ENCODE peak calls at places on chromosome 10, in four cellular contexts. F is A549, L is H1, G is IMR-90. A is an unnamed sample.
A peak's percentile ranks its signal among the peaks of the same experiment; 100 is the strongest.

GRCh38 chr10:58666024-58666423 is 153.4 kb downstream of the BICC1 start:
- DNase-seq in F (no peak), G (no peak), L (no peak), A (peak; percentile 71)

GRCh38 chr10:125568156-125568555 is 114.8 kb downstream of the TEX36 start:
- DNase-seq in L (no peak), F (no peak), G (no peak), A (no peak)

GRCh38 chr10:69703766-69704191 is 73.7 kb downstream of the FAM241B start:
- DNase-seq in G (peak; percentile 96), L (no peak), F (no peak), A (no peak)

GRCh38 chr10:74056081-74056818 is 58.3 kb downstream of the VCL start:
- DNase-seq in F (peak; percentile 35), G (peak; percentile 85), L (no peak), A (peak; percentile 65)

GRCh38 chr10:91694170-91694794 is 61.4 kb upstream of the PPP1R3C start:
- DNase-seq in L (no peak), G (peak; percentile 51), F (peak; percentile 54), A (peak; percentile 38)

GRCh38 chr10:103778358-103779139 is 76.8 kb downstream of the SH3PXD2A start:
- DNase-seq in G (no peak), L (no peak), F (no peak), A (no peak)

GRCh38 chr10:1205450-1206030 is 149.4 kb downstream of the WDR37 start:
- DNase-seq in L (no peak), F (no peak), G (no peak), A (no peak)

GRCh38 chr10:132959296-132959961 is 17.1 kb upstream of the CFAP46 start:
- DNase-seq in L (no peak), G (no peak), F (no peak), A (no peak)

GRCh38 chr10:75143353-75143752 is 31.9 kb downstream of the SAMD8 start:
- DNase-seq in G (peak; percentile 32), F (no peak), L (no peak), A (no peak)

GRCh38 chr10:130138479-130138866 is 2.3 kb downstream of the GLRX3 start:
- DNase-seq in F (peak; percentile 85), G (peak; percentile 69), L (no peak), A (peak; percentile 87)

GRCh38 chr10:110076559-110077318 is 69.0 kb downstream of the ADD3 start:
- DNase-seq in L (no peak), G (peak; percentile 68), F (no peak), A (peak; percentile 93)

GRCh38 chr10:116272497-116273221 is at the start of gene GFRA1:
- DNase-seq in F (peak; percentile 65), L (no peak), G (peak; percentile 7), A (no peak)

GRCh38 chr10:84306751-84307384 is 21.5 kb upstream of the CCSER2 start:
- DNase-seq in G (no peak), F (no peak), L (no peak), A (no peak)

GRCh38 chr10:133247681-133248333 is 10.2 kb downstream of the VENTX start:
- DNase-seq in F (no peak), L (no peak), G (no peak), A (no peak)

DNA sequence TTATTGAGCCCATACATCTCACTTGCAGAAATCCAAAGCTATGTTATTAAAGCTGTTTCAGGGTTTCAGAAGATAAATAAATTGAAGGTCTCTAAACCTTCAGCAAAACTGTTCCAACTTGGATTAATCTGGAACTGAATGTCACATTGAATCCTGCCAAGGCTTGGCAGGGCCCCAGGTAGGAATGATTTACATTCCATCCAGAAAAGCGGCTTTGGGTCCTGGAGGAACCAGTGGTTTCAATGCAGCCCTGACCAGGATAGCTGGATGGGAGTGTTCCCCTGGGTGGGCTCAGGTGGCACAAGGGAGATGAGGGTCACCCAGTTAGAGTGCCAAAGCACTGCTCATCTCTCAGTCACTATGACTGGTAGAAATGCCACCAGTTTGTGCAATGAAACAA is 37.0 kb upstream of the TMEM72 start:
- DNase-seq in L (no peak), G (no peak), F (no peak), A (no peak)
- TF ChIP-seq RAD21 in L (no peak), G (no peak), F (no peak), A (no peak)

GRCh38 chr10:105063796-105064195 is 422.7 kb downstream of the SORCS3 start:
- DNase-seq in G (no peak), F (no peak), L (peak; percentile 38), A (peak; percentile 5)
- TF ChIP-seq RAD21 in G (peak; percentile 27), F (peak; percentile 16), L (peak; percentile 99), A (no peak)

DNA sequence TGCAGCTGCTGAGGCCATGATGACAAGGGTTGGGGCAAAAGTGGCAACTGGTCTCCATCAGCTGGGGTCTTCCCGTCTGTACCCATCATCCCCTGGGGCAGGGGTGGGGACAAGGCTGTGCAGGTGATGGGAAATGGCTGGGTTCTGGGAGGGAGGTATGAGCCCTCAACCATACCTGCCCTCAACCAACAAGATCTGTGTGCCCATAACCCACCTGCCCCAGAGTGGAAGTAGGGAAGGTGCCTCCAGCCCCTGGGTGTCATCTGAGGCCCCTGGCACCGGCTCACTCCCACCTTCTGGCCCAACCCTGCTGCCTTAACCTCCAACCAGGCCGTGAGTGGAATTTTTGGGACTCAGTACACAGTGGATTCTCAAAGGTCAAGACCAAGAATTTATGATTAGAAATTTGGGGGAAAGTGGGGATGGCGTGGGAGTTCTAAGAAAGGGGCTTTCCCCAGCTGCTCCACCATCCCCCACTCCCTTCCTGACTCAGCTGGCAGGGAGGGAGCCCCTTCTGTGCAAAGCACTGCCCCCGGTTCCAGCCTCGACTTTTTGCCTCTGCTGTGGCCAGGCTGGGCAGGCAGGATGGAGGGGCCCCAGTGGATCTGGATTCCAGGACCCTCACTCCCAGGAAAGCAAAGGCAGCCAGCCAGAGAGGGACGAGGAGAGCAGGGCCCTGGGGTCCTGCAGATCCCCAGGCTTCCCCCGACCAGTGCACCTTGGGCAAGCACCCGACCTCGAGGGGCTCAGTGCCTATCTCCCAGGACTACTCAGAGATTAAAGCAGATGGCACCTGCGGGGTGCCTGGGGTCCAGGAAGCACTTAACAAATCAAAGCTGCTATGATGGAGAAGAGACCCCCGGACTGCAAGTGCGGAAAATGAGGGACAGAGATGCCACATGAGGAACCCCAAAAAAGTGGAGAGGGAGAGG is 12.9 kb downstream of the SPOCK2 start:
- DNase-seq in F (no peak), L (no peak), G (no peak), A (no peak)
- TF ChIP-seq RAD21 in F (no peak), L (no peak), G (no peak), A (no peak)

GRCh38 chr10:71694567-71694968 is 25.0 kb downstream of the C10orf105 start:
- DNase-seq in L (no peak), F (no peak), G (no peak), A (no peak)

GRCh38 chr10:71697938-71698709 is 21.5 kb downstream of the C10orf105 start:
- DNase-seq in F (no peak), G (no peak), L (no peak), A (no peak)

GRCh38 chr10:71695502-71696476 is 23.8 kb downstream of the C10orf105 start:
- DNase-seq in G (no peak), L (no peak), F (no peak), A (peak; percentile 18)

GRCh38 chr10:71698737-71699136 is 20.8 kb downstream of the C10orf105 start:
- DNase-seq in L (no peak), G (no peak), F (no peak), A (no peak)

GRCh38 chr10:71696635-71697326 is 22.8 kb downstream of the C10orf105 start:
- DNase-seq in L (peak; percentile 41), F (peak; percentile 76), G (no peak), A (peak; percentile 33)
- TF ChIP-seq RAD21 in L (peak; percentile 87), F (peak; percentile 60), G (peak; percentile 50), A (peak; percentile 60)

DNA sequence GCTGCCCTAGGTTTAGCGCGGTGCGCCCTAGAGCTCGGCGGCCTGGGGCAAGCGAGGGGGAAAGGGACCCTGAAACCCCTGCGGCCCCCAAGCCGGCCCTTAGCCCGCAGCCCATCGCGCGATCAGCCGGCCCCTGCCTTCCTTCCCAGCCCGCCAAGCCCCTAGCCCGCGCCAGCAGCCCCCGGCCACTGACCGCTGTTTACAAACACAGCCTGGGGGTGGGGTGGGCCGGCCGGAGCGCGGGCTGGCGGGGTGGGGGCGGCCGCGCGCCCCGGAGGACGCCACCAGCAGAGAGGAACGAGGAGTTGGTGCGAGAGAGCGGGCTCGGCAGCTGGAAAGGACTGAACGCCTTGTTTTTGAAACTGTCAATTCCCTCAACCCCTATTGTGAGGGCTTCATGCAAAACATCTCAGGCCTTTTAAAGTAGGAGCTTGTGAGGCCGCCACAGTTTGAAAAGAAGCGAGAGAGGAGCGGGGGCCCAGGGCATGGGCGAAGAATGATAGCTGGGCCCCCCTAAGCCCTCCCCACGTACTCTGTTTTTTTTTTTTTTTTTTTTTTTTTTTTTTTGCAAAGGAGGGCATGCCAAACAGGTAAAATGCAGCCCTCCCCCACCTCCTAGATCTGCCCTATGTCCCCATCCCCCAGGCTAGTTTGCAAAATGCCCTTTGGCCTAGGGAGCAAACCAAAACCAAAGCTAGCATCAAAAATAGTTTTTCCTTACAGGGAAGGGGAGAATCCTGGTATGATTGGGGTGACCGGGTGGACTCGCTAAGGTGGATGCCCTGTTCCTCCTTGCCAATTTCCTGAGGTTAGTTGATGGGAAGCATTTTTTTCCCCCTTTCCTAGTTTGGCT is 15.0 kb downstream of the SKIDA1 start:
- DNase-seq in F (no peak), G (no peak), L (no peak), A (no peak)
- TF ChIP-seq RAD21 in F (no peak), G (no peak), L (no peak), A (no peak)

GRCh38 chr10:95742962-95743535 is 12.9 kb upstream of the ENTPD1 start:
- DNase-seq in F (no peak), L (no peak), G (no peak), A (no peak)

GRCh38 chr10:95742529-95742884 is 13.5 kb upstream of the ENTPD1 start:
- DNase-seq in G (peak; percentile 5), F (no peak), L (no peak), A (peak; percentile 87)

GRCh38 chr10:95739046-95739445 is 16.9 kb upstream of the ENTPD1 start:
- DNase-seq in G (no peak), L (no peak), F (no peak), A (no peak)

GRCh38 chr10:95745487-95745886 is 10.5 kb upstream of the ENTPD1 start:
- DNase-seq in G (no peak), L (no peak), F (no peak), A (no peak)

GRCh38 chr10:95741807-95742528 is 14.0 kb upstream of the ENTPD1 start:
- DNase-seq in L (no peak), F (no peak), G (peak; percentile 35), A (no peak)
- TF ChIP-seq RAD21 in L (no peak), F (no peak), G (no peak), A (no peak)

A was measured in HepG2.